ENCODE peak calls at places on chromosome 1, in six cellular contexts. G is IMR-90, K is trophoblast cell, S is neuronal stem cell, D is mesenchymal stem cell, X is H9. P is an unnamed sample.

GRCh38 chr1:55781944-55782482 is 566.8 kb upstream of the USP24 start:
- DNase-seq in X (no peak), S (no peak), D (peak; percentile 89), K (no peak), G (peak; percentile 94), P (no peak)

GRCh38 chr1:58006421-58007032 is 540.0 kb downstream of the OMA1 start:
- DNase-seq in K (no peak), G (no peak), X (peak; percentile 90), D (no peak), S (peak; percentile 62), P (peak; percentile 54)

GRCh38 chr1:113219828-113220227 is 146.8 kb downstream of the LRIG2 start:
- DNase-seq in X (no peak), K (no peak), G (no peak), D (no peak), S (no peak), P (no peak)

GRCh38 chr1:168092566-168093355 is 44.0 kb downstream of the GPR161 start:
- DNase-seq in K (no peak), G (no peak), X (peak; percentile 52), D (peak; percentile 8), S (no peak), P (no peak)

GRCh38 chr1:5311147-5311546 is 656.7 kb downstream of the AJAP1 start:
- DNase-seq in S (no peak), D (no peak), G (no peak), X (no peak), K (no peak), P (no peak)

GRCh38 chr1:64251971-64252370 is 48.5 kb downstream of the UBE2U start:
- DNase-seq in D (no peak), S (no peak), G (no peak), K (no peak), X (peak; percentile 63), P (no peak)

GRCh38 chr1:11453742-11454442 is 25.1 kb upstream of the DISP3 start:
- DNase-seq in S (no peak), D (no peak), G (no peak), K (no peak), X (no peak), P (no peak)

GRCh38 chr1:9291914-9292360 is 757 bp upstream of the SPSB1 start:
- DNase-seq in K (no peak), X (no peak), D (peak; percentile 87), S (peak; percentile 30), G (peak; percentile 75), P (no peak)

GRCh38 chr1:212368073-212368484 is 46.6 kb downstream of the PACC1 start:
- DNase-seq in D (peak; percentile 78), G (peak; percentile 81), S (peak; percentile 27), X (peak; percentile 70), K (peak; percentile 84), P (peak; percentile 58)

GRCh38 chr1:91680556-91680955 is 179.9 kb downstream of the CDC7 start:
- DNase-seq in D (no peak), G (no peak), X (no peak), S (no peak), K (no peak), P (no peak)

GRCh38 chr1:15038232-15039016 is 115.1 kb upstream of the TMEM51 start:
- DNase-seq in D (peak; percentile 20), S (no peak), G (peak; percentile 33), K (no peak), X (peak; percentile 53), P (no peak)

GRCh38 chr1:42524330-42524729 is 61.2 kb downstream of the CCDC30 start:
- DNase-seq in G (no peak), K (no peak), D (no peak), X (no peak), S (no peak), P (no peak)

GRCh38 chr1:201792534-201793305 is 36.2 kb upstream of the IPO9 start:
- DNase-seq in S (peak; percentile 73), G (peak; percentile 85), X (peak; percentile 86), D (peak; percentile 90), K (peak; percentile 85), P (peak; percentile 71)

GRCh38 chr1:161498646-161499045 is 6.6 kb upstream of the FCGR2A start:
- DNase-seq in S (no peak), D (no peak), G (no peak), K (no peak), X (no peak), P (no peak)

GRCh38 chr1:180572745-180573144 is 14.0 kb downstream of the OVAAL start:
- DNase-seq in S (no peak), G (no peak), D (no peak), X (no peak), K (no peak), P (no peak)
- H4K91ac ChIP-seq in S (no peak overlapping the region), G (no peak overlapping the region), D (no peak overlapping the region), X (no peak overlapping the region), K (no peak overlapping the region), P (no peak overlapping the region)

DNA sequence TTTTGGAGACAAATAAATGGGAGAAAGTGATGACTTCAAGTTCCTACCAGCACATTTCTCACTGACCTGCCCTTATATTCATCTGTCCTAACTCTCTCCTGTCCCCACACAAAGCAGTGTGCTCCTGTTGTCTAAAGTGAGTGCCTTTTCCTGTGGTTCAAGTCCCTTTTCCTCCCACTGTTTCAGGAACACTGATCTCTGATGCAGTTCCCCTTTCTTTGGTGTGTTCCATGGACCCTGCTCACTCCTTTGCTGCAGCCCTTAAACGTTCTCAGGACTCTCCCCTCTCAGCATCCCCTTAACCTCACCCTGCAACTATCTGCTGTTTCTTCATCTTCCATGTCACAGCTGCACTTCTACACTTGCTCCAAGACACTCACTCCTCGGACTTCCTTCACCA is 195.8 kb upstream of the ETV3 start:
- DNase-seq in S (no peak), G (no peak), K (no peak), D (no peak), X (no peak), P (no peak)
- H4K91ac ChIP-seq in S (no peak overlapping the region), G (no peak overlapping the region), K (no peak overlapping the region), D (no peak overlapping the region), X (no peak overlapping the region), P (no peak overlapping the region)

GRCh38 chr1:227846265-227846858 is 30.9 kb downstream of the PRSS38 start:
- DNase-seq in X (no peak), K (no peak), D (no peak), G (no peak), S (no peak), P (no peak)
- H4K91ac ChIP-seq in X (no peak overlapping the region), K (no peak overlapping the region), D (no peak overlapping the region), G (no peak overlapping the region), S (no peak overlapping the region), P (no peak overlapping the region)

DNA sequence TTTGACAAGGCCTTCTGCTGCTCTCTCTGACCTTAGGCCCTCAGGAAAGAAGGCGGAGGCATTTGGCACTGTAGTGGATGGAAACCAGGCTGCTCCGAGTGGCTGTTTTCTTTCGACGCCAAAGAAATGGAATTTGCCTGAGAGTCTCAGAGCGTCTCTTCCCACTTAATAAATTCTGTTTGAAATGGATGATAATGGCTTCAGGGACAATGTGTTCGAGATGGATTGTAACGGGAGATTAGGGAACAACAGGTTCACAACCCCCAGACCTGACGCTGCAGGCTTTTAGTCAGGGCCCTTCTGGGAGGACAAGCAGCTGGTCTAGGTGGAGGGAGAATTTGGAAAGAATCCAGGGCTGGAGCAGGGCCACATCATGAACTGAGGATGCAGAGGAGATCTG is 58.6 kb downstream of the TLR5 start:
- DNase-seq in X (no peak), K (no peak), D (no peak), G (no peak), S (no peak), P (no peak)
- H4K91ac ChIP-seq in X (no peak overlapping the region), K (peak overlapping the region; percentile 84), D (no peak overlapping the region), G (no peak overlapping the region), S (no peak overlapping the region), P (no peak overlapping the region)

DNA sequence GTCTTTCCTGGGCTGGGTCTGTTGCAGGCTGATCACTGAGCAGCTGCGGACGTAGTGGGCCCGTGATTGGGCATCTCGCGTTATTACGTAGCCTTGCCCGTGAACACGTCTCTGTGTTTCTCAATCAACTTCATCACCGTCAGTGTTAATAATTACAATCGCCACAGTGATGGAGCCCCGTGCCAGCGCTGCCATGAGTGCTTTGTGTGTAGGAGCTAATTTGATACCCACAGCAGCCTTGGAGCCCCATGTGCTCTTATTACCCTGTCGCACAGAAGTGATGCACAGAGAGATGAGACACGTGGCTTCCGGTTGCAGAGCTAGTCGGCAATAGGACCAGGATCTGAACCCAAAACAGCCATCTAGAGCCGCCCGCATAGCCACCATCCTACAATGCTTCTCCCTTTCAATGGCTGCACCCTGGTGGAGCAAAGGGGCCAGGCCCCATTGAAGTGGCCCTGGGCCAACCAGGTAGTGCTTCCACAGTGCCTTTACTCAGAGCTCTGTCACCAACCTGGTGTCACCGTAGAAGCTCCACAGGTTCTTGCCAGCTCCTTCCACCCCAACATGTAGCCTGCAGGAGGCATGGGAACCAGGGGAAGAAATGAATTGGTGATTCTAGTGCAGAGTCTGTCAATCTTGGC is 398.5 kb upstream of the VAMP3 start:
- DNase-seq in G (no peak), D (no peak), S (no peak), K (no peak), X (no peak), P (no peak)
- H4K91ac ChIP-seq in G (no peak overlapping the region), D (no peak overlapping the region), S (no peak overlapping the region), K (no peak overlapping the region), X (no peak overlapping the region), P (no peak overlapping the region)

DNA sequence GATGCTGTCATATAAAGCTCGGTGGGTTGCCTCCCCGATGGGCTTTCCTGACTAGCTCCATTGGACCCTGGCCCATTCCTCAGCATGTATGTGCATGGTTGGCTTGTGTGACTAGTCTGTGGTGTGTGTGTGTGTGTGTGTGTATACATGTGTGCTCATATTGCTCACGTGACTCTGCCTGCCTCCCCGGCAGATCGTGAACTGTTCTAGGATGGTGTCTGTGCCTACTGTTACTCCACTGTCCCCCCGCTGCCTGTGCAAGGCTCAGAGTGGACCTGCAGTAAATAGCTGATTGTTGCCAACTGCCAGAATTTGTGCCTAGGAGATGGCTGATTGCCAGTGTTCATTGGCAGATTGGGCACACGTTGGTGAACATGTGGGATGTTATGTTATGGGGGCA is 20.4 kb downstream of the SLC6A17 start:
- DNase-seq in S (no peak), D (no peak), G (no peak), K (no peak), X (no peak), P (no peak)
- H4K91ac ChIP-seq in S (no peak overlapping the region), D (peak overlapping the region; percentile 3), G (no peak overlapping the region), K (no peak overlapping the region), X (no peak overlapping the region), P (no peak overlapping the region)

DNA sequence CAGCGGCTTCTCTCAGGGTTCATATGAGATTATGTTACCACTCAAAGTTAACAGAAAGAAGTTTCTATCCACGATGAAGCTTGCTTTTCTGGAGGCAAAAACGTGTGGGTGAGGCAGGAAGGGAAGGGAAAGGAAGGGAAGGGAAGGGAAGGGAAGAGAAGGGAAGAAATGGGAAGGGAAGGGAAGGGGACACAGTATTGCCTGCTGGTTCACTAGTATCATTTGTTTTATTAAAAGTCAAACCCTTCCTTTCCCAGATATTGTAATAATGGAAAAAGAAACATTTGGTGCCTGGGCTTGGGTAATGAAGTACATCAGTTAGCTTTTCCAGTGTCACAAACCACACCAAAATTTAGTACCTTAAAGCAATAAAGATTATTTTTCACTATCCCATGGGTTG is 18.0 kb upstream of the MROH9 start:
- DNase-seq in K (no peak), D (no peak), X (no peak), S (no peak), G (no peak), P (no peak)
- H4K91ac ChIP-seq in K (no peak overlapping the region), D (no peak overlapping the region), X (no peak overlapping the region), S (no peak overlapping the region), G (no peak overlapping the region), P (no peak overlapping the region)